ENCODE peak calls at places on chromosome 20, in eight cellular contexts. One of them, this sample, is unnamed.

GRCh38 chr20:836188-836587 is 2.7 kb downstream of the FAM110A start:
- DNase-seq in A549: no peak
- DNase-seq in HT-29: no peak
- DNase-seq in NCI-H1417: no peak
- DNase-seq in stimulated activated CD8-positive, alpha-beta memory T cell treated with anti-CD3 and anti-CD28 coated beads, Interleukin-4, amount 100 ng/mL, for 24 hours: no peak
- DNase-seq in activated CD4-positive, CD25-positive, alpha-beta regulatory T cell: no peak
- DNase-seq in AG09309: no peak
- DNase-seq in brain pericyte: no peak
- DNase-seq in this sample: no peak

GRCh38 chr20:11426938-11427337 is 490.8 kb upstream of the BTBD3 start:
- DNase-seq in A549: no peak
- DNase-seq in HT-29: no peak
- DNase-seq in NCI-H1417: no peak
- DNase-seq in stimulated activated CD8-positive, alpha-beta memory T cell treated with anti-CD3 and anti-CD28 coated beads, Interleukin-4, amount 100 ng/mL, for 24 hours: no peak
- DNase-seq in activated CD4-positive, CD25-positive, alpha-beta regulatory T cell: no peak
- DNase-seq in AG09309: no peak
- DNase-seq in brain pericyte: no peak
- DNase-seq in this sample: no peak

GRCh38 chr20:21554376-21554890 is 40.6 kb upstream of the NKX2-2 start:
- DNase-seq in A549: no peak
- DNase-seq in HT-29: no peak
- DNase-seq in NCI-H1417: no peak
- DNase-seq in stimulated activated CD8-positive, alpha-beta memory T cell treated with anti-CD3 and anti-CD28 coated beads, Interleukin-4, amount 100 ng/mL, for 24 hours: no peak
- DNase-seq in activated CD4-positive, CD25-positive, alpha-beta regulatory T cell: no peak
- DNase-seq in AG09309: no peak
- DNase-seq in brain pericyte: no peak
- DNase-seq in this sample: no peak

GRCh38 chr20:19995220-19995863 is 21.8 kb upstream of the NAA20 start:
- DNase-seq in A549: peak; percentile 61
- DNase-seq in HT-29: peak; percentile 78
- DNase-seq in NCI-H1417: peak; percentile 42
- DNase-seq in stimulated activated CD8-positive, alpha-beta memory T cell treated with anti-CD3 and anti-CD28 coated beads, Interleukin-4, amount 100 ng/mL, for 24 hours: no peak
- DNase-seq in activated CD4-positive, CD25-positive, alpha-beta regulatory T cell: no peak
- DNase-seq in AG09309: no peak
- DNase-seq in brain pericyte: no peak
- DNase-seq in this sample: no peak

GRCh38 chr20:3980260-3981131 is 34.9 kb downstream of the RNF24 start:
- DNase-seq in A549: peak; percentile 76
- DNase-seq in HT-29: no peak
- DNase-seq in NCI-H1417: no peak
- DNase-seq in stimulated activated CD8-positive, alpha-beta memory T cell treated with anti-CD3 and anti-CD28 coated beads, Interleukin-4, amount 100 ng/mL, for 24 hours: peak; percentile 17
- DNase-seq in activated CD4-positive, CD25-positive, alpha-beta regulatory T cell: no peak
- DNase-seq in AG09309: peak; percentile 52
- DNase-seq in brain pericyte: no peak
- DNase-seq in this sample: no peak

GRCh38 chr20:45341939-45342862 is 6.0 kb downstream of the SDC4 start:
- DNase-seq in A549: no peak
- DNase-seq in HT-29: peak; percentile 72
- DNase-seq in NCI-H1417: no peak
- DNase-seq in stimulated activated CD8-positive, alpha-beta memory T cell treated with anti-CD3 and anti-CD28 coated beads, Interleukin-4, amount 100 ng/mL, for 24 hours: no peak
- DNase-seq in activated CD4-positive, CD25-positive, alpha-beta regulatory T cell: no peak
- DNase-seq in AG09309: no peak
- DNase-seq in brain pericyte: no peak
- DNase-seq in this sample: no peak

GRCh38 chr20:52150440-52151258 is 40.9 kb downstream of the ZFP64 start:
- DNase-seq in A549: peak; percentile 56
- DNase-seq in HT-29: peak; percentile 76
- DNase-seq in NCI-H1417: peak; percentile 48
- DNase-seq in stimulated activated CD8-positive, alpha-beta memory T cell treated with anti-CD3 and anti-CD28 coated beads, Interleukin-4, amount 100 ng/mL, for 24 hours: no peak
- DNase-seq in activated CD4-positive, CD25-positive, alpha-beta regulatory T cell: no peak
- DNase-seq in AG09309: peak; percentile 7
- DNase-seq in brain pericyte: no peak
- DNase-seq in this sample: peak; percentile 41

GRCh38 chr20:18638768-18639167 is 50.9 kb downstream of the DTD1 start:
- DNase-seq in A549: no peak
- DNase-seq in HT-29: no peak
- DNase-seq in NCI-H1417: no peak
- DNase-seq in stimulated activated CD8-positive, alpha-beta memory T cell treated with anti-CD3 and anti-CD28 coated beads, Interleukin-4, amount 100 ng/mL, for 24 hours: no peak
- DNase-seq in activated CD4-positive, CD25-positive, alpha-beta regulatory T cell: no peak
- DNase-seq in AG09309: no peak
- DNase-seq in brain pericyte: no peak
- DNase-seq in this sample: no peak

GRCh38 chr20:38831995-38832620 is 26.6 kb downstream of the PPP1R16B start:
- DNase-seq in A549: no peak
- DNase-seq in HT-29: no peak
- DNase-seq in NCI-H1417: no peak
- DNase-seq in stimulated activated CD8-positive, alpha-beta memory T cell treated with anti-CD3 and anti-CD28 coated beads, Interleukin-4, amount 100 ng/mL, for 24 hours: no peak
- DNase-seq in activated CD4-positive, CD25-positive, alpha-beta regulatory T cell: no peak
- DNase-seq in AG09309: no peak
- DNase-seq in brain pericyte: no peak
- DNase-seq in this sample: no peak

GRCh38 chr20:64160536-64161495 is 3.4 kb upstream of the MYT1 start:
- DNase-seq in A549: no peak
- DNase-seq in HT-29: no peak
- DNase-seq in NCI-H1417: peak; percentile 81
- DNase-seq in stimulated activated CD8-positive, alpha-beta memory T cell treated with anti-CD3 and anti-CD28 coated beads, Interleukin-4, amount 100 ng/mL, for 24 hours: no peak
- DNase-seq in activated CD4-positive, CD25-positive, alpha-beta regulatory T cell: no peak
- DNase-seq in AG09309: no peak
- DNase-seq in brain pericyte: no peak
- DNase-seq in this sample: no peak

GRCh38 chr20:17990278-17990972 is 21.6 kb downstream of the MGME1 start:
- DNase-seq in A549: no peak
- DNase-seq in HT-29: no peak
- DNase-seq in NCI-H1417: no peak
- DNase-seq in stimulated activated CD8-positive, alpha-beta memory T cell treated with anti-CD3 and anti-CD28 coated beads, Interleukin-4, amount 100 ng/mL, for 24 hours: no peak
- DNase-seq in activated CD4-positive, CD25-positive, alpha-beta regulatory T cell: no peak
- DNase-seq in AG09309: no peak
- DNase-seq in brain pericyte: no peak
- DNase-seq in this sample: no peak

GRCh38 chr20:11766961-11767360 is 150.7 kb upstream of the BTBD3 start:
- DNase-seq in A549: no peak
- DNase-seq in HT-29: no peak
- DNase-seq in NCI-H1417: peak; percentile 75
- DNase-seq in stimulated activated CD8-positive, alpha-beta memory T cell treated with anti-CD3 and anti-CD28 coated beads, Interleukin-4, amount 100 ng/mL, for 24 hours: no peak
- DNase-seq in activated CD4-positive, CD25-positive, alpha-beta regulatory T cell: no peak
- DNase-seq in AG09309: no peak
- DNase-seq in brain pericyte: no peak
- DNase-seq in this sample: no peak

GRCh38 chr20:4470375-4470774 is 251.3 kb upstream of the PRND start:
- DNase-seq in A549: no peak
- DNase-seq in HT-29: no peak
- DNase-seq in NCI-H1417: peak; percentile 92
- DNase-seq in stimulated activated CD8-positive, alpha-beta memory T cell treated with anti-CD3 and anti-CD28 coated beads, Interleukin-4, amount 100 ng/mL, for 24 hours: no peak
- DNase-seq in activated CD4-positive, CD25-positive, alpha-beta regulatory T cell: no peak
- DNase-seq in AG09309: peak; percentile 97
- DNase-seq in brain pericyte: no peak
- DNase-seq in this sample: peak; percentile 98

GRCh38 chr20:63701329-63702035 is 5.0 kb downstream of the TNFRSF6B start:
- DNase-seq in A549: no peak
- DNase-seq in HT-29: no peak
- DNase-seq in NCI-H1417: no peak
- DNase-seq in stimulated activated CD8-positive, alpha-beta memory T cell treated with anti-CD3 and anti-CD28 coated beads, Interleukin-4, amount 100 ng/mL, for 24 hours: no peak
- DNase-seq in activated CD4-positive, CD25-positive, alpha-beta regulatory T cell: no peak
- DNase-seq in AG09309: no peak
- DNase-seq in brain pericyte: no peak
- DNase-seq in this sample: no peak

GRCh38 chr20:63737940-63738686 is 1.5 kb upstream of the SLC2A4RG start:
- DNase-seq in A549: no peak
- DNase-seq in HT-29: peak; percentile 54
- DNase-seq in NCI-H1417: no peak
- DNase-seq in stimulated activated CD8-positive, alpha-beta memory T cell treated with anti-CD3 and anti-CD28 coated beads, Interleukin-4, amount 100 ng/mL, for 24 hours: no peak
- DNase-seq in activated CD4-positive, CD25-positive, alpha-beta regulatory T cell: no peak
- DNase-seq in AG09309: no peak
- DNase-seq in brain pericyte: no peak
- DNase-seq in this sample: no peak

GRCh38 chr20:40669692-40670091 is 19.3 kb downstream of the MAFB start:
- DNase-seq in A549: no peak
- DNase-seq in HT-29: no peak
- DNase-seq in NCI-H1417: no peak
- DNase-seq in stimulated activated CD8-positive, alpha-beta memory T cell treated with anti-CD3 and anti-CD28 coated beads, Interleukin-4, amount 100 ng/mL, for 24 hours: no peak
- DNase-seq in activated CD4-positive, CD25-positive, alpha-beta regulatory T cell: no peak
- DNase-seq in AG09309: no peak
- DNase-seq in brain pericyte: no peak
- DNase-seq in this sample: no peak

GRCh38 chr20:4774209-4774608 is 52.5 kb downstream of the PRND start:
- DNase-seq in A549: no peak
- DNase-seq in HT-29: no peak
- DNase-seq in NCI-H1417: no peak
- DNase-seq in stimulated activated CD8-positive, alpha-beta memory T cell treated with anti-CD3 and anti-CD28 coated beads, Interleukin-4, amount 100 ng/mL, for 24 hours: no peak
- DNase-seq in activated CD4-positive, CD25-positive, alpha-beta regulatory T cell: no peak
- DNase-seq in AG09309: no peak
- DNase-seq in brain pericyte: no peak
- DNase-seq in this sample: no peak

GRCh38 chr20:5448449-5449118 is 131.8 kb upstream of the PROKR2 start:
- DNase-seq in A549: peak; percentile 61
- DNase-seq in HT-29: peak; percentile 80
- DNase-seq in NCI-H1417: peak; percentile 89
- DNase-seq in stimulated activated CD8-positive, alpha-beta memory T cell treated with anti-CD3 and anti-CD28 coated beads, Interleukin-4, amount 100 ng/mL, for 24 hours: peak; percentile 25
- DNase-seq in activated CD4-positive, CD25-positive, alpha-beta regulatory T cell: peak; percentile 35
- DNase-seq in AG09309: no peak
- DNase-seq in brain pericyte: no peak
- DNase-seq in this sample: peak; percentile 7

GRCh38 chr20:44433751-44434538 is 41.7 kb upstream of the TTPAL start:
- DNase-seq in A549: no peak
- DNase-seq in HT-29: no peak
- DNase-seq in NCI-H1417: no peak
- DNase-seq in stimulated activated CD8-positive, alpha-beta memory T cell treated with anti-CD3 and anti-CD28 coated beads, Interleukin-4, amount 100 ng/mL, for 24 hours: no peak
- DNase-seq in activated CD4-positive, CD25-positive, alpha-beta regulatory T cell: no peak
- DNase-seq in AG09309: no peak
- DNase-seq in brain pericyte: no peak
- DNase-seq in this sample: no peak

GRCh38 chr20:10115021-10115420 is 80.2 kb downstream of the ANKEF1 start:
- DNase-seq in A549: no peak
- DNase-seq in HT-29: no peak
- DNase-seq in NCI-H1417: no peak
- DNase-seq in stimulated activated CD8-positive, alpha-beta memory T cell treated with anti-CD3 and anti-CD28 coated beads, Interleukin-4, amount 100 ng/mL, for 24 hours: no peak
- DNase-seq in activated CD4-positive, CD25-positive, alpha-beta regulatory T cell: no peak
- DNase-seq in AG09309: peak; percentile 70
- DNase-seq in brain pericyte: no peak
- DNase-seq in this sample: peak; percentile 78

GRCh38 chr20:17969276-17969883 is 562 bp downstream of the MGME1 start:
- DNase-seq in A549: peak; percentile 59
- DNase-seq in HT-29: peak; percentile 64
- DNase-seq in NCI-H1417: no peak
- DNase-seq in stimulated activated CD8-positive, alpha-beta memory T cell treated with anti-CD3 and anti-CD28 coated beads, Interleukin-4, amount 100 ng/mL, for 24 hours: no peak
- DNase-seq in activated CD4-positive, CD25-positive, alpha-beta regulatory T cell: no peak
- DNase-seq in AG09309: no peak
- DNase-seq in brain pericyte: no peak
- DNase-seq in this sample: no peak

GRCh38 chr20:49513531-49513930 is 31.1 kb upstream of the KCNB1 start:
- DNase-seq in A549: no peak
- DNase-seq in HT-29: peak; percentile 23
- DNase-seq in NCI-H1417: no peak
- DNase-seq in stimulated activated CD8-positive, alpha-beta memory T cell treated with anti-CD3 and anti-CD28 coated beads, Interleukin-4, amount 100 ng/mL, for 24 hours: no peak
- DNase-seq in activated CD4-positive, CD25-positive, alpha-beta regulatory T cell: no peak
- DNase-seq in AG09309: no peak
- DNase-seq in brain pericyte: no peak
- DNase-seq in this sample: no peak

GRCh38 chr20:50510706-50511401 is 671 bp downstream of the PTPN1 start:
- DNase-seq in A549: no peak
- DNase-seq in HT-29: peak; percentile 57
- DNase-seq in NCI-H1417: no peak
- DNase-seq in stimulated activated CD8-positive, alpha-beta memory T cell treated with anti-CD3 and anti-CD28 coated beads, Interleukin-4, amount 100 ng/mL, for 24 hours: no peak
- DNase-seq in activated CD4-positive, CD25-positive, alpha-beta regulatory T cell: no peak
- DNase-seq in AG09309: no peak
- DNase-seq in brain pericyte: no peak
- DNase-seq in this sample: no peak

GRCh38 chr20:39778847-39779641 is 816.9 kb downstream of the DHX35 start:
- DNase-seq in A549: no peak
- DNase-seq in HT-29: no peak
- DNase-seq in NCI-H1417: no peak
- DNase-seq in stimulated activated CD8-positive, alpha-beta memory T cell treated with anti-CD3 and anti-CD28 coated beads, Interleukin-4, amount 100 ng/mL, for 24 hours: no peak
- DNase-seq in activated CD4-positive, CD25-positive, alpha-beta regulatory T cell: no peak
- DNase-seq in AG09309: no peak
- DNase-seq in brain pericyte: no peak
- DNase-seq in this sample: no peak

This sample was measured in HFF-Myc.